ENCODE peak calls at places on chromosome 12, in nine cellular contexts. K is OCI-LY7, X is GM23338, J is GM23248, R is PC-3, I is HCT116, Y is hepatocyte, F is neural progenitor cell, D is SK-N-SH. W is an unnamed sample.

GRCh38 chr12:38139456-38139855 is 177.1 kb upstream of the ALG10B start:
- DNase-seq in F (no peak), R (no peak), I (no peak), J (no peak), K (no peak), Y (no peak), D (no peak), X (no peak), W (no peak)

GRCh38 chr12:1769809-1770494 is 50.4 kb upstream of the LRTM2 start:
- DNase-seq in I (no peak), Y (no peak), D (no peak), R (peak), X (no peak), J (no peak), K (no peak), F (no peak), W (no peak)

GRCh38 chr12:115500872-115501271 is 776.6 kb downstream of the MED13L start:
- DNase-seq in R (no peak), F (no peak), X (no peak), D (no peak), I (no peak), K (no peak), J (peak), Y (no peak), W (no peak)

GRCh38 chr12:19759229-19759628 is 319.9 kb downstream of the AEBP2 start:
- DNase-seq in X (no peak), K (no peak), I (no peak), D (no peak), F (no peak), Y (no peak), R (peak), J (peak), W (no peak)

GRCh38 chr12:93763746-93764147 is 86.6 kb downstream of the CRADD start:
- DNase-seq in D (no peak), X (peak), I (no peak), Y (no peak), F (peak), K (no peak), J (no peak), R (peak), W (no peak)

GRCh38 chr12:51448618-51449256 is 24.1 kb downstream of the SLC4A8 start:
- DNase-seq in K (no peak), Y (no peak), I (no peak), F (no peak), X (no peak), R (no peak), J (no peak), D (no peak), W (no peak)

GRCh38 chr12:116559330-116560080 is at the start of gene MAP1LC3B2:
- DNase-seq in X (peak), R (peak), I (peak), Y (peak), K (peak), J (peak), F (peak), D (no peak), W (peak)

GRCh38 chr12:106480259-106480658 is 102.5 kb upstream of the RFX4 start:
- DNase-seq in X (no peak), D (no peak), F (no peak), R (no peak), J (no peak), Y (peak), I (no peak), K (no peak), W (no peak)

GRCh38 chr12:3389911-3390310 is 101.1 kb upstream of the PRMT8 start:
- DNase-seq in I (no peak), F (no peak), Y (no peak), K (no peak), J (no peak), D (peak), X (no peak), R (no peak), W (no peak)

GRCh38 chr12:47272412-47273190 is 192.8 kb upstream of the AMIGO2 start:
- DNase-seq in X (no peak), Y (no peak), K (no peak), I (no peak), F (no peak), D (no peak), R (peak), J (peak), W (no peak)

GRCh38 chr12:48221645-48222044 is 18.6 kb upstream of the OR10AD1 start:
- DNase-seq in F (no peak), I (no peak), J (no peak), X (no peak), D (no peak), Y (no peak), K (no peak), R (no peak), W (no peak)

GRCh38 chr12:109723311-109723791 is 9.7 kb downstream of the FAM222A start:
- DNase-seq in J (no peak), D (peak), X (no peak), K (no peak), F (no peak), Y (no peak), R (no peak), I (no peak), W (no peak)

GRCh38 chr12:79725987-79726386 is 35.2 kb upstream of the PAWR start:
- DNase-seq in Y (no peak), F (no peak), R (peak), K (no peak), J (peak), X (no peak), I (no peak), D (no peak), W (no peak)

GRCh38 chr12:88945041-88945732 is 364.9 kb upstream of the KITLG start:
- DNase-seq in D (no peak), F (no peak), K (no peak), I (no peak), X (no peak), Y (no peak), J (no peak), R (no peak), W (no peak)

GRCh38 chr12:88947486-88948043 is 367.3 kb upstream of the KITLG start:
- DNase-seq in J (no peak), R (peak), X (peak), Y (no peak), K (no peak), I (no peak), D (no peak), F (no peak), W (no peak)

GRCh38 chr12:88944403-88944802 is 364.1 kb upstream of the KITLG start:
- DNase-seq in Y (no peak), J (peak), I (peak), D (no peak), F (no peak), R (peak), K (no peak), X (no peak), W (peak)

GRCh38 chr12:88951177-88951576 is 370.9 kb upstream of the KITLG start:
- DNase-seq in Y (no peak), D (no peak), R (no peak), K (no peak), F (no peak), X (no peak), I (no peak), J (no peak), W (no peak)

DNA sequence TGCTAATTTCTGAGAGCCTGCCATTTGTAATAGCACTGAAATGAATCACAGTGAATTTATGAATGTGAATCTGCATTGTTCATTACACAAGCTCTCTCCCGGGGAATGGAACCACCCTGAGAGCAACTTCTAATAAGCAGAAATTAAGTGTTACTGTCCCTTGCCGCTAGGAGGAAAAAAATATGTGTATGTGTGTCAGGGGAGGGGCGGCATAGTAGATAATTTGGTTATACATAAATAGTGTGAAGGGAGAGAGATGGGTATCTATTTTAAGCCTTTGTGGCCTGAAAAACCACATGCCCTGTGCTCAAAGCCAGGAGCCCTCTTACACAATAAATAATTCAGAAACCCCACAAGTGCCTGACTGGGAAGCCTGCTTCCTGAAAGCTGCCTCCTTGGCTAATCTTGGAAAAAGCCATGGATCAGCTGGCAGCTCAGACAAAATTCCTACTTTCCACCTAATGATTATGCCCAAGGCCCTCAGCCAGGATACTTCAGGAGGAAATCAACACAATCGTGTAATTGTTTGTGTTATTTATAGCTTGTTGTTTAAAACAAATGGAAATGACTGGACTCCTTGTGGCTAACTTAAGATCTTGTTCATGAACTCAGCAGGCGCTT is 366.2 kb upstream of the KITLG start:
- DNase-seq in X (no peak), K (no peak), R (no peak), Y (no peak), I (peak), J (peak), D (no peak), F (no peak), W (peak)
- H3K4me2 ChIP-seq in X (no peak), K (no peak), R (no peak), Y (no peak), I (peak), J (peak), D (peak), F (no peak), W (peak)

GRCh38 chr12:70823182-70823976 is 97.2 kb downstream of the PTPRR start:
- DNase-seq in K (no peak), D (no peak), R (peak), J (no peak), Y (no peak), F (peak), X (peak), I (no peak), W (no peak)
- TF ChIP-seq EZH2phosphoT487 in K (no peak), D (no peak), R (no peak), J (no peak), Y (no peak), F (no peak), X (no peak), I (no peak), W (no peak)

DNA sequence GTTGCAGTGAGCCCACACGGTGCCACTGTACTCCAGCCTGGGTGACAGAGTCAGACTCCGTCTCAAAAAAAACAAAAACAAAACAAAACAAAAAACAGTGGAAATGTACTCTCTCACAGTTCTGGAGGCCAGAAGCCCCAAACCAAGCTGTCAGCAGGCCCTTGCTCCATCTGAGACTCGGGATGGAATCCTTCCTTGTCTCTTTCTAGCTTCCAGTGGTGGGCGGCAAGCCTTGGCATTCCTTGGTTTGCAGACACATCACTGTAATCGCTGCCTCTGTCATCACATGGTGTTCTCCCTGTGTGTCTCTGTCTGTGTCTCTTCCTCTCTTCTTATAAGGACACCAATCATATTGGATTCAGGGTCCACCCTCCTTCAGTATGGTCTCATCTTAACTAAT is 6.4 kb downstream of the TNS2 start:
- DNase-seq in J (peak), F (no peak), D (no peak), X (no peak), K (no peak), R (no peak), Y (no peak), I (no peak), W (no peak)
- H3K4me2 ChIP-seq in J (no peak), F (no peak), D (no peak), X (no peak), K (no peak), R (no peak), Y (no peak), I (no peak), W (no peak)

GRCh38 chr12:11134300-11134699 is at the start of gene TAS2R30:
- DNase-seq in X (no peak), I (no peak), R (no peak), D (no peak), K (no peak), Y (no peak), F (no peak), J (no peak), W (no peak)
- TF ChIP-seq EZH2phosphoT487 in X (no peak), I (no peak), R (no peak), D (no peak), K (no peak), Y (no peak), F (no peak), J (no peak), W (no peak)

GRCh38 chr12:104605685-104606084 is 148.9 kb downstream of the CHST11 start:
- DNase-seq in I (no peak), J (peak), X (peak), Y (no peak), R (no peak), D (no peak), F (no peak), K (no peak), W (no peak)
- H3K4me2 ChIP-seq in I (peak), J (peak), X (peak), Y (peak), R (no peak), D (peak), F (no peak), K (no peak), W (no peak)

DNA sequence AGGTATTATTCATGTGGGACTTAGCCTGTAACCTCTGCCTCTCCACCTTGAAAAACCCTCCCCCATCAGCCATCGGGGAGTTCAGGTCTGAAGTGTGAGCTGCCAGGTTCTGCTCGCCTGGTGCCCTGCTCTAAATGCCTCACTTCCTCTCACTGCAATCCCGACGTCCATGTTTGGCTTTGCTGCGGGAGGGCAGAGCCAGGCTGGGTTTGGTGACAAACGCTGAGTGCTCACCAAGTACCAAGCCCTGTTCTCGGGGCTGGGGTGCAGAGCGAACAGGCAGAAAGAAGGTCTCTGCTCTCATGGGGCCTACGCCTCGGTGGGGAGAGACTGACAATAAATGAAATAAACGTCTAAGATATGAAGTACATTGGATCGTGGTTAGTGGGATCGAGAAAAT is 2.1 kb upstream of the ADGRD1 start:
- DNase-seq in J (no peak), I (no peak), K (no peak), D (no peak), X (no peak), Y (no peak), F (no peak), R (no peak), W (no peak)
- TF ChIP-seq EZH2phosphoT487 in J (no peak), I (no peak), K (no peak), D (no peak), X (no peak), Y (no peak), F (no peak), R (no peak), W (no peak)

DNA sequence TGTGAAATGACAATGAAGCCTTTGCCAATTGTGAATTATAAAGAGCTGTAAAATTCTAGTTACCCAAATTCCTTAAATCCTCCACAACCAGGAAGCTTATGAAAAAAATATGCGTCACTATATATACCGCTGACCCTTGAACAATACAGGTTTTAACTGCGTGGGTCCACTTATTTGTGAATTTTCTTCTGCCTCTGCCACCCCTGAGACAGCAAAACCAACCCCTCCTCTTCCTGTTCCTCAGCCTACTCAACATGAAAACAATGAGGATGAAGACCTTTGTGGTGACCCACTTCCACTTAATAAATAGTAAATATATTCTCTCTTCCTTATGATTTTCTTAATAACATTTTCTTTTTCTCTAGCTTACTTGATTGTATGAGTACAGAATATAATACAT is 42.2 kb downstream of the CMKLR1 start:
- DNase-seq in D (no peak), F (no peak), X (no peak), I (no peak), J (no peak), K (no peak), R (no peak), Y (no peak), W (no peak)
- H3K4me2 ChIP-seq in D (no peak), F (no peak), X (no peak), I (no peak), J (no peak), K (no peak), R (no peak), Y (no peak), W (no peak)

DNA sequence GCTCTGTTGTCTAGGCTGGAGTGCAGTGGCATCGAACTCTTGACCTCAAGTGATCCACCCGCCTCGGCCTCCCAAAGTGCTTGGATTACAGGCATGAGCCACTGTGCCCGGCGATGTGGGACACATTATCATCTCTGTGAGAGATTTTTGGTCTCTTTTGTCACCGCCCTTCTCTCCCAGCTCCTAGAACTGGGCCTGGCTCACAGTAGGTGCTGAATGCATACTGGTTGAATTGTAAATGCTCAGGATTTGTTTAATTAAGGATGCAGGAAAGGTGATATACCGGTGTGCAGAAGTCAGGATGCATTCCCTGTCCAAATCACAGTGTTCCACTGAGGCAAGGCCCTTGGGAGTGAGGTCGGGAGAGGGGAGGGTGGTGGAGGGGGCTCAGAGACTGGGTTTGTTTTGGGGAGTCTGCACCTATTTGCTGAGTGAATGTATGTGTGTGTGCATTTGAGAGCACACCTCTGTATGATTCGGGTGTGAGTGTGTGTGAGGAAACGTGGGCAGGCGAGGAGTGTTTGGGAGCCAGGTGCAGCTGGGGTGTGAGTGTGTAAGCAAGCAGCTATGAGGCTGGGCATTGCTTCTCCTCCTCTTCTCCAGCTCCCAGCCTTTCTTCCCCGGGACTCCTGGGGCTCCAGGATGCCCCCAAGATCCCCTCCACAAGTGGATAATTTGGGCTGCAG is 1.0 kb upstream of the KRT18 start:
- DNase-seq in X (peak), D (no peak), Y (no peak), J (no peak), F (no peak), I (no peak), K (no peak), R (no peak), W (no peak)
- TF ChIP-seq EZH2phosphoT487 in X (no peak), D (no peak), Y (no peak), J (no peak), F (no peak), I (no peak), K (no peak), R (no peak), W (no peak)

GRCh38 chr12:54572881-54573280 is 15.6 kb downstream of the PPP1R1A start:
- DNase-seq in I (no peak), X (peak), K (no peak), Y (no peak), J (no peak), D (no peak), F (no peak), R (no peak), W (no peak)
- H3K4me2 ChIP-seq in I (no peak), X (no peak), K (no peak), Y (no peak), J (no peak), D (no peak), F (no peak), R (no peak), W (no peak)

DNA sequence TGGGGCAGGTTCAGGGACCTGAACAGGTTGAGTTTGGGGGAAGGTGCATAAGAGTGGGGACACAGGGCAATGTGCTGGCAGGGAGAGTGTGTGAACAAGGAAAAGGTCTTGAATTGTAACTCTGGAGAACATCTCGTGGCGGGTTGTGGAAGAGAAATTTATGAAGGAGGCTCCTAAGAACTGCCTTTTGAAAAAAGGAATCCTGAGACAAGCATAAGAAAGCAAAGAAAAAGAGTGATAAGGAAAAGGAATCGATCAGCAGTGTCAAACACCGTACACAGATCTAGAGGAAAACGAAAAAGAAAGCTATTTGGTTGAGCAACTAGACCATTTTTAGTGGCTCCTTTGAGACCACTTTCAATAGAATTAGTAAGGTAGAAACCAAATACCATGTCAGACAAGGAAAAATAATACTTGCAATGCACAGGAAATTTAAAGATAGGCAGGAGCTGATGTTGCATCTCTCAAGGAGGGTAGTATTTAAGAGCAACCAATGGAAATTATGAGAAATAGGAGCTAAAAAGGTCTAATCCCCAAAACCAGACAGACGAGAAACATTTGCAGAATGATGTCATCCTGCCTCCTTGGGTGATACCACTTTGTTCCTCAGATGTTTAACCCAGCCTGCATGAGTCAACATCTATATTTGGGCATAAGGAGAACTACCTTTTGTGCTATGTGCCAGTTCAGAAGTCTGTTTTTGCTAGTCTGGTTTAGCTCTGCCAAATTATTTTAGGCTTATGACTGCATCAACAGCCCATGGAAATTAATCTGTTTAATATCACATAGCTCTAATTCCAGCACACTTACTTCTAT is 64.5 kb upstream of the STK38L start:
- DNase-seq in J (peak), F (no peak), D (no peak), R (peak), K (no peak), I (peak), Y (peak), X (no peak), W (peak)
- TF ChIP-seq EZH2phosphoT487 in J (no peak), F (no peak), D (no peak), R (no peak), K (no peak), I (no peak), Y (no peak), X (no peak), W (no peak)

W was measured in MM.1S.